ENCODE peak calls at places on chromosomes 11 and 22, in six cellular contexts. J is K562, E is HepG2, S is A549, Z is endothelial cell of umbilical vein, Y is GM12878. L is an unnamed sample.

GRCh38 chr11:45503311-45503710 is 162.1 kb downstream of the CHST1 start:
- DNase-seq in J (no peak), E (no peak), S (no peak), Z (no peak), Y (no peak), L (no peak)

GRCh38 chr22:25659413-25659812 is 82.6 kb upstream of the MYO18B start:
- DNase-seq in J (no peak), E (peak), S (no peak), Z (no peak), Y (no peak), L (no peak)

GRCh38 chr11:34366522-34366921 is 8.7 kb upstream of the ABTB2 start:
- DNase-seq in J (peak), E (peak), S (peak), Z (peak), Y (no peak), L (peak)

GRCh38 chr11:9754041-9754471 is 90.2 kb downstream of the SWAP70 start:
- DNase-seq in J (no peak), E (no peak), S (no peak), Z (no peak), Y (no peak), L (peak)

GRCh38 chr11:60756307-60757032 is at the start of gene MS4A15:
- DNase-seq in J (peak), E (peak), S (peak), Z (peak), Y (no peak), L (peak)

GRCh38 chr22:44572414-44573207 is 74.6 kb upstream of the RTL6 start:
- DNase-seq in J (no peak), E (no peak), S (no peak), Z (no peak), Y (no peak), L (no peak)

GRCh38 chr11:102138223-102138622 is 28.0 kb downstream of the YAP1 start:
- DNase-seq in J (no peak), E (no peak), S (no peak), Z (no peak), Y (no peak), L (no peak)

GRCh38 chr11:13644997-13645667 is 23.3 kb upstream of the FAR1 start:
- DNase-seq in J (no peak), E (no peak), S (no peak), Z (peak), Y (no peak), L (no peak)

GRCh38 chr11:17389957-17390649 is 1.6 kb upstream of the KCNJ11 start:
- DNase-seq in J (no peak), E (no peak), S (no peak), Z (no peak), Y (no peak), L (no peak)

GRCh38 chr11:60251485-60252207 is 8.7 kb upstream of the MS4A4E start:
- DNase-seq in J (peak), E (peak), S (peak), Z (peak), Y (peak), L (peak)

GRCh38 chr22:38842512-38843200 is 1.2 kb downstream of the NPTXR start:
- DNase-seq in J (no peak), E (no peak), S (no peak), Z (no peak), Y (no peak), L (no peak)

GRCh38 chr11:122202951-122203456 is 87.0 kb upstream of the BLID start:
- DNase-seq in J (peak), E (peak), S (peak), Z (no peak), Y (no peak), L (peak)

GRCh38 chr11:61069427-61069826 is 32.9 kb upstream of the CD5 start:
- DNase-seq in J (no peak), E (no peak), S (no peak), Z (no peak), Y (no peak), L (no peak)

GRCh38 chr11:65479184-65480145 is 19.4 kb upstream of the MALAT1 start:
- DNase-seq in J (peak), E (no peak), S (peak), Z (peak), Y (no peak), L (peak)

GRCh38 chr11:26490546-26490945 is 81.5 kb downstream of the MUC15 start:
- DNase-seq in J (no peak), E (no peak), S (no peak), Z (no peak), Y (no peak), L (no peak)

GRCh38 chr11:19691815-19692214 is 20.8 kb upstream of the NAV2 start:
- DNase-seq in J (no peak), E (no peak), S (no peak), Z (no peak), Y (no peak), L (no peak)

GRCh38 chr22:29780781-29781676 is 13.9 kb downstream of the UQCR10 start:
- DNase-seq in J (peak), E (peak), S (no peak), Z (no peak), Y (no peak), L (no peak)

GRCh38 chr11:11072067-11072466 is 214.2 kb upstream of the ZBED5 start:
- DNase-seq in J (no peak), E (no peak), S (no peak), Z (no peak), Y (no peak), L (no peak)

GRCh38 chr11:126153999-126154398 is 57.5 kb downstream of the RPUSD4 start:
- DNase-seq in J (no peak), E (no peak), S (no peak), Z (peak), Y (no peak), L (no peak)

GRCh38 chr11:30131535-30131934 is 99.3 kb upstream of the FSHB start:
- DNase-seq in J (no peak), E (peak), S (no peak), Z (no peak), Y (no peak), L (no peak)

GRCh38 chr11:132347156-132348090 is 977.0 kb downstream of the NTM start:
- DNase-seq in J (no peak), E (no peak), S (no peak), Z (no peak), Y (no peak), L (no peak)

GRCh38 chr22:50203288-50203687 is 2.5 kb downstream of the SELENOO start:
- DNase-seq in J (no peak), E (no peak), S (no peak), Z (no peak), Y (no peak), L (no peak)

GRCh38 chr11:33147559-33147958 is 13.7 kb downstream of the CSTF3 start:
- DNase-seq in J (no peak), E (no peak), S (no peak), Z (no peak), Y (no peak), L (no peak)

GRCh38 chr11:31817054-31817620 is 6.0 kb upstream of the PAX6 start:
- DNase-seq in J (peak), E (no peak), S (no peak), Z (no peak), Y (no peak), L (no peak)

GRCh38 chr11:135027461-135027860 is 615.4 kb upstream of the B3GAT1 start:
- DNase-seq in J (peak), E (peak), S (no peak), Z (peak), Y (no peak), L (peak)

GRCh38 chr11:28730336-28730735 is 622.1 kb downstream of the METTL15 start:
- DNase-seq in J (no peak), E (no peak), S (no peak), Z (no peak), Y (no peak), L (no peak)

GRCh38 chr11:73869234-73869949 is 7.3 kb downstream of the COA4 start:
- DNase-seq in J (no peak), E (no peak), S (peak), Z (no peak), Y (no peak), L (no peak)

GRCh38 chr11:120527111-120527748 is 15.7 kb downstream of the GRIK4 start:
- DNase-seq in J (no peak), E (no peak), S (no peak), Z (no peak), Y (no peak), L (no peak)

GRCh38 chr11:92391866-92392265 is 167.2 kb downstream of the FAT3 start:
- DNase-seq in J (no peak), E (no peak), S (no peak), Z (no peak), Y (no peak), L (no peak)

GRCh38 chr11:87173185-87174039 is 135.7 kb downstream of the TMEM135 start:
- DNase-seq in J (no peak), E (peak), S (peak), Z (peak), Y (no peak), L (peak)

GRCh38 chr22:29621761-29622526 is 18.5 kb downstream of the NF2 start:
- DNase-seq in J (no peak), E (peak), S (peak), Z (peak), Y (no peak), L (no peak)

GRCh38 chr22:41862160-41862529 is 29.2 kb downstream of the SREBF2 start:
- DNase-seq in J (peak), E (peak), S (no peak), Z (no peak), Y (peak), L (peak)

GRCh38 chr11:1119282-1120146 is 38.2 kb upstream of the MUC5AC start:
- DNase-seq in J (no peak), E (no peak), S (no peak), Z (no peak), Y (no peak), L (no peak)
- TF ChIP-seq MYC in J (no peak), E (no peak), S (no peak), Z (no peak), Y (no peak), L (no peak)

GRCh38 chr22:46753761-46754109 is 8.7 kb upstream of the TBC1D22A start:
- DNase-seq in J (no peak), E (no peak), S (no peak), Z (no peak), Y (no peak), L (no peak)
- H3K4me3 ChIP-seq in J (no peak), E (peak), S (no peak), Z (no peak), Y (no peak), L (no peak)

GRCh38 chr11:75432911-75433321 is at the start of gene KLHL35:
- DNase-seq in J (no peak), E (no peak), S (no peak), Z (no peak), Y (no peak), L (no peak)
- TF ChIP-seq MYC in J (no peak), E (no peak), S (no peak), Z (no peak), Y (no peak), L (no peak)

GRCh38 chr11:118915396-118915795 is 10.3 kb downstream of the BCL9L start:
- DNase-seq in J (no peak), E (no peak), S (no peak), Z (no peak), Y (no peak), L (no peak)

GRCh38 chr11:118918128-118918685 is 7.5 kb downstream of the BCL9L start:
- DNase-seq in J (peak), E (peak), S (peak), Z (peak), Y (no peak), L (no peak)

GRCh38 chr11:118917488-118918127 is 8.1 kb downstream of the BCL9L start:
- DNase-seq in J (no peak), E (peak), S (peak), Z (no peak), Y (no peak), L (peak)

GRCh38 chr11:118915941-118916841 is 9.5 kb downstream of the BCL9L start:
- DNase-seq in J (no peak), E (no peak), S (peak), Z (no peak), Y (no peak), L (no peak)

DNA sequence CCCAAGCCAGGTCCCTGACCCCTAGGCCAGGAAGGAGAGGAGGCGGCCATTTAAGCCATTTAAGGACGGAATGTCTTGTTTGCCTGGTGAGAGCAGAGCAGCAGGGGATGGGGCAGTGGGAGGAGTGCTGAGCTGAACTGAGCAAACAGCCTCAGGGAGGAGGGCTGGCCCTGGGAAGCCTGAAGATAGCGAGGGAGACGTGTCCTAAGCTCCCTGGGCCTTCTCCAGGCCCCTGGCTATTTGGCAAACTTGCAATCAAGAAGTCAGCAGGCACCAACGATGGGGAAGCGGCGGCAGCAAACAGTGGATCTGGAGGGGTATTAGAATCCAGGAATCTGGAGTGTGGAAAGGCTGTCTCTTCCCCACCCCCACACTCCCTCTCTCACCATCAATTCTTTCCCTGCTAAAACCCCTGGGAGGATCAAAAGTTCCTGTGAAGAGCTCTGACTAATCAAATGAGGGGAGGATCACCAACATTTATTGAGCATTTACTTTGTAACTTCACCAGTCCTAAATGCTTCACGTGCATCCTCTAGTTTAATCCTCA is 8.8 kb downstream of the BCL9L start:
- DNase-seq in J (peak), E (peak), S (peak), Z (no peak), Y (no peak), L (no peak)
- H3K4me3 ChIP-seq in J (no peak), E (no peak), S (peak), Z (no peak), Y (no peak), L (no peak)

GRCh38 chr11:105130189-105130813 is 9.3 kb downstream of the CARD18 start:
- DNase-seq in J (no peak), E (no peak), S (no peak), Z (no peak), Y (no peak), L (no peak)

GRCh38 chr11:105132716-105133511 is 6.7 kb downstream of the CARD18 start:
- DNase-seq in J (no peak), E (peak), S (peak), Z (peak), Y (no peak), L (no peak)

GRCh38 chr11:105137286-105137685 is 2.3 kb downstream of the CARD18 start:
- DNase-seq in J (no peak), E (no peak), S (no peak), Z (peak), Y (no peak), L (no peak)

GRCh38 chr11:105139669-105140068 is at the start of gene CARD18:
- DNase-seq in J (no peak), E (no peak), S (no peak), Z (no peak), Y (no peak), L (no peak)

GRCh38 chr11:105135873-105136272 is 3.7 kb downstream of the CARD18 start:
- DNase-seq in J (no peak), E (no peak), S (no peak), Z (no peak), Y (no peak), L (no peak)
- TF ChIP-seq MYC in J (no peak), E (no peak), S (no peak), Z (no peak), Y (no peak), L (no peak)

GRCh38 chr11:280762-281485 is 2.7 kb downstream of the NLRP6 start:
- DNase-seq in J (no peak), E (no peak), S (peak), Z (no peak), Y (no peak), L (no peak)
- H3K4me3 ChIP-seq in J (no peak), E (no peak), S (peak), Z (no peak), Y (no peak), L (no peak)

GRCh38 chr11:83025267-83025704 is 46.4 kb downstream of the RAB30 start:
- DNase-seq in J (no peak), E (peak), S (peak), Z (peak), Y (no peak), L (no peak)
- TF ChIP-seq MYC in J (no peak), E (no peak), S (no peak), Z (no peak), Y (no peak), L (no peak)